ENCODE peak calls at places on chromosomes 4 and X, in ten cellular contexts. J is epithelial cell of esophagus, Z is breast epithelium, R is dorsolateral prefrontal cortex, Q is fibroblast of lung, P is keratinocyte, K is lung, A is endothelial cell, S is cardiac muscle cell, U is foreskin fibroblast. W is an unnamed sample.

GRCh38 chr4:2927016-2927695 is 36.0 kb downstream of the NOP14 start:
- DNase-seq in K (no peak), U (no peak), A (no peak), J (no peak), R (peak), Q (no peak), S (no peak), Z (no peak), P (no peak), W (no peak)

GRCh38 chrX:111914398-111915092 is 38.6 kb downstream of the TRPC5OS start:
- DNase-seq in K (no peak), A (no peak), S (no peak), P (no peak), Q (no peak), R (no peak), J (peak), Z (no peak), U (no peak), W (no peak)

GRCh38 chr4:152479428-152480026 is 56.4 kb downstream of the FBXW7 start:
- DNase-seq in J (peak), A (no peak), P (no peak), K (no peak), Q (peak), S (peak), R (no peak), U (no peak), Z (no peak), W (peak)

GRCh38 chr4:130849985-130850632 is 1754.2 kb downstream of the C4orf33 start:
- DNase-seq in Z (no peak), R (no peak), U (no peak), K (no peak), Q (peak), P (no peak), S (peak), J (peak), A (no peak), W (peak)

GRCh38 chrX:42496239-42496638 is 281.7 kb downstream of the PPP1R2C start:
- DNase-seq in Z (no peak), R (no peak), P (no peak), U (no peak), J (no peak), S (no peak), K (no peak), Q (no peak), A (no peak), W (no peak)

GRCh38 chrX:35244088-35244741 is 301.6 kb downstream of the FAM47B start:
- DNase-seq in P (no peak), A (no peak), Q (no peak), J (no peak), U (no peak), S (no peak), R (no peak), K (no peak), Z (no peak), W (no peak)

GRCh38 chr4:56238251-56238650 is 149.0 kb downstream of the AASDH start:
- DNase-seq in U (no peak), S (no peak), P (no peak), Q (no peak), A (no peak), K (no peak), R (no peak), Z (no peak), J (no peak), W (no peak)

GRCh38 chr4:70915048-70915815 is 13.1 kb downstream of the MOB1B start:
- DNase-seq in A (no peak), Z (no peak), S (peak), P (no peak), R (no peak), J (peak), U (no peak), Q (peak), K (no peak), W (peak)

GRCh38 chr4:101730291-101731117 is 60.0 kb upstream of the BANK1 start:
- DNase-seq in Q (peak), U (peak), K (peak), S (peak), P (peak), J (peak), A (peak), R (no peak), Z (peak), W (peak)

GRCh38 chrX:140664939-140665338 is 44.6 kb upstream of the LINC00632 start:
- DNase-seq in K (no peak), Z (no peak), Q (peak), A (no peak), U (no peak), S (peak), R (no peak), J (peak), P (no peak), W (peak)

GRCh38 chrX:140661657-140662056 is 47.9 kb upstream of the LINC00632 start:
- DNase-seq in A (no peak), Q (peak), Z (no peak), R (no peak), S (peak), P (no peak), J (peak), K (no peak), U (no peak), W (no peak)
- TF ChIP-seq CTCF in A (no peak), Q (no peak), Z (no peak), R (no peak), S (no peak), P (no peak), J (peak), K (no peak), U (no peak), W (peak)

GRCh38 chrX:13690836-13691235 is 1.9 kb downstream of the RAB9A start:
- DNase-seq in U (no peak), A (no peak), K (no peak), S (no peak), J (no peak), Q (no peak), P (no peak), Z (no peak), R (no peak), W (no peak)
- TF ChIP-seq CTCF in U (peak), A (no peak), K (no peak), S (no peak), J (no peak), Q (no peak), P (peak), Z (no peak), R (no peak), W (no peak)

GRCh38 chr4:83455300-83456183 is at the start of the genes HELQ and MRPS18C:
- DNase-seq in K (peak), P (peak), R (peak), S (peak), A (peak), Z (peak), J (peak), Q (peak), U (peak), W (peak)
- TF ChIP-seq CTCF in K (no peak), P (no peak), R (peak), S (peak), A (no peak), Z (peak), J (peak), Q (peak), U (peak), W (no peak)

GRCh38 chr4:39658756-39659155 is 20.1 kb upstream of the SMIM14 start:
- DNase-seq in Q (peak), J (no peak), Z (no peak), R (no peak), P (no peak), A (no peak), K (no peak), S (no peak), U (no peak), W (no peak)
- TF ChIP-seq CTCF in Q (peak), J (peak), Z (no peak), R (no peak), P (no peak), A (no peak), K (no peak), S (peak), U (peak), W (peak)

GRCh38 chr4:41217020-41217333 is 2.6 kb upstream of the APBB2 start:
- DNase-seq in J (no peak), Z (no peak), P (no peak), R (no peak), K (no peak), Q (no peak), S (no peak), U (no peak), A (no peak), W (no peak)

GRCh38 chr4:41217373-41217772 is 3.0 kb upstream of the APBB2 start:
- DNase-seq in S (no peak), U (no peak), P (no peak), J (no peak), Q (no peak), R (no peak), A (no peak), K (no peak), Z (no peak), W (no peak)

GRCh38 chr4:41215155-41215554 is 813 bp upstream of the APBB2 start:
- DNase-seq in R (no peak), P (no peak), Z (no peak), Q (no peak), K (no peak), U (no peak), A (no peak), J (no peak), S (no peak), W (no peak)

GRCh38 chr4:41215969-41216293 is 1.6 kb upstream of the APBB2 start:
- DNase-seq in S (no peak), J (no peak), Z (no peak), U (no peak), K (no peak), Q (no peak), P (no peak), R (no peak), A (no peak), W (no peak)

DNA sequence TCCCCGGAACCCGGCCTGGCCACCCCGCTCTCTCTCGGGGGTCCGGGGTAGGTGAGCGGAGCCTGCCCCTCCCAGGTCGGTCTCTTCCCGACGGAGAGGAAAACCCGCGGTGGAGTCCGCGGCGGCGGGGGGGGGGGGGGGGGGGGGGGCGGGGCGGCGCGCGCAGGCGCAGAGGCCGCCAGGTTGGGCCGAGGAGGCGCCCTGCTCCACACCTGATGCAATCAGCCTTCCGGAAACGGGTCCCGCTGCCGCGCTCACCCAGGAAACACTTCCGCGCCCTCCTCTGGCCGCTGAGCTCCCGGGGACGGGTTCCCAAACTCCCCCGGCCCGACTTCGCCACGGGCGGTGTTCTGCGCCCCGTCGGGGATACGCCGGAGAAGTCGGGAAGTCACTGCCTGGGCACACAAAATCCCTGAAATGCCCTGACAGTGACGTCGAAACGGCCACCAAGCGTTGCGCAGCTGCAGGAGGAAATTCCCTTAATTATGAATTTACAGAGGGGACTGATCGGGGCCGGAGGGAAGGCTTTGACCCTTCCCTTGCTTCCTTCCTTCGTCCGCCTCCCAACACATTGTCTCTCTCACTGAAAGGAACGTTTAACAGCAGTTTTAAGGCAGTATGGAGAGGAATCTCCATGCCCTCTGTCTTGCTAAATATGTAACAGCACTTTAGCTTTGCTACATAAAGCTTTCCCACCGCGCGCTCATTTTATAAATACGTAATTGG is 2.1 kb upstream of the APBB2 start:
- DNase-seq in P (no peak), U (peak), R (peak), A (peak), Q (peak), K (peak), Z (peak), S (peak), J (peak), W (peak)
- TF ChIP-seq CTCF in P (peak), U (peak), R (peak), A (peak), Q (peak), K (no peak), Z (peak), S (peak), J (peak), W (no peak)

W was measured in astrocyte.